ENCODE peak calls at places on chromosome 1, in seven cellular contexts. X is sigmoid colon, B is progenitor cell of endocrine pancreas, O is GM12865, D is fibroblast of the aortic adventitia, I is fibroblast of pulmonary artery, N is breast epithelium. A is an unnamed sample.
A peak's percentile ranks its signal among the peaks of the same experiment; 100 is the strongest.

GRCh38 chr1:29675481-29676263 is 439.4 kb downstream of the PTPRU start:
- DNase-seq in B (peak; percentile 4), X (no peak), D (no peak), N (no peak), I (peak; percentile 54), O (no peak), A (no peak)

GRCh38 chr1:72724951-72725863 is 442.9 kb upstream of the NEGR1 start:
- DNase-seq in X (peak; percentile 44), I (no peak), D (no peak), N (no peak), B (peak; percentile 19), O (no peak), A (no peak)

GRCh38 chr1:18882511-18882910 is 19.8 kb downstream of the ALDH4A1 start:
- DNase-seq in N (no peak), X (no peak), B (no peak), O (no peak), I (peak; percentile 20), D (peak; percentile 50), A (peak; percentile 29)

GRCh38 chr1:22350171-22350961 is 101.3 kb upstream of the ZBTB40 start:
- DNase-seq in I (no peak), D (no peak), O (no peak), N (no peak), X (no peak), B (no peak), A (no peak)

GRCh38 chr1:30471307-30471706 is 252.1 kb downstream of the MATN1 start:
- DNase-seq in D (no peak), I (no peak), O (no peak), X (no peak), N (no peak), B (no peak), A (no peak)

GRCh38 chr1:2574350-2574749 is 12.2 kb upstream of the PRXL2B start:
- DNase-seq in D (peak; percentile 8), N (no peak), X (no peak), B (no peak), I (peak; percentile 26), O (no peak), A (peak; percentile 40)

GRCh38 chr1:5705751-5706150 is 286.5 kb downstream of the NPHP4 start:
- DNase-seq in O (no peak), D (no peak), I (no peak), X (peak; percentile 24), B (no peak), N (no peak), A (no peak)

GRCh38 chr1:25572107-25572506 is 28.7 kb downstream of the LDLRAP1 start:
- DNase-seq in X (no peak), I (no peak), O (no peak), B (no peak), N (no peak), D (no peak), A (no peak)

DNA sequence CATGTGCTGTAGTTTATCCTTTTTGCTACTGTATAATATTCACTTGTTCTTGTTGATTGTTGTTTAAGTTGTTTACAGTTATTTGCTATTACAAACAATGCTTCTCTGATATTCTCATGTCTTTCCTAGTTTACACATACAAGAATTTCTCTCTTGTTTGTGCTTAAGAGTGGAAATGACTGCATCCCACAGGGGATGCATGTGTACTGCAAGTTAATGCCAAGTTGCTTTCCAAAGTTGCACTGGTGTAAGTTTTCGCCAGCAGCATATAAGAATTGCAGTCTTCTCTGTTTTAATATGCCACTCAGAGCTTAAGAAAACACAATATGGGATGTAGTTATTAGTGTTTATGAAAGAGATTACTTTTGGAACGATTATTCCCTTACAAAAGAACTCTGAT is 97.7 kb downstream of the NEK7 start:
- DNase-seq in B (no peak), D (peak; percentile 42), I (peak; percentile 59), N (no peak), X (no peak), O (no peak), A (peak; percentile 58)
- TF ChIP-seq CTCF in B (peak; percentile 14), D (peak; percentile 37), I (peak; percentile 36), N (no peak), X (no peak), O (no peak), A (peak; percentile 42)

GRCh38 chr1:232636799-232637198 is 6.9 kb upstream of the SIPA1L2 start:
- DNase-seq in X (no peak), O (no peak), D (no peak), I (no peak), N (no peak), B (no peak), A (no peak)

GRCh38 chr1:232635279-232635678 is 5.3 kb upstream of the SIPA1L2 start:
- DNase-seq in N (no peak), B (no peak), D (no peak), I (no peak), X (no peak), O (no peak), A (no peak)

GRCh38 chr1:232630894-232631195 is 912 bp upstream of the SIPA1L2 start:
- DNase-seq in O (no peak), X (no peak), I (no peak), D (no peak), N (no peak), B (no peak), A (no peak)

GRCh38 chr1:232635778-232636356 is 5.9 kb upstream of the SIPA1L2 start:
- DNase-seq in N (no peak), B (no peak), I (peak; percentile 76), O (peak; percentile 54), X (no peak), D (peak; percentile 77), A (peak; percentile 77)

GRCh38 chr1:232634086-232634485 is 4.2 kb upstream of the SIPA1L2 start:
- DNase-seq in I (no peak), N (no peak), X (peak; percentile 70), B (no peak), O (peak; percentile 21), D (no peak), A (no peak)
- TF ChIP-seq CTCF in I (no peak), N (no peak), X (no peak), B (no peak), O (no peak), D (no peak), A (no peak)

GRCh38 chr1:55472784-55473183 is 257.6 kb upstream of the USP24 start:
- DNase-seq in X (no peak), D (peak; percentile 62), N (no peak), B (no peak), I (peak; percentile 31), O (no peak), A (peak; percentile 36)
- TF ChIP-seq CTCF in X (no peak), D (peak; percentile 11), N (no peak), B (no peak), I (no peak), O (no peak), A (no peak)

DNA sequence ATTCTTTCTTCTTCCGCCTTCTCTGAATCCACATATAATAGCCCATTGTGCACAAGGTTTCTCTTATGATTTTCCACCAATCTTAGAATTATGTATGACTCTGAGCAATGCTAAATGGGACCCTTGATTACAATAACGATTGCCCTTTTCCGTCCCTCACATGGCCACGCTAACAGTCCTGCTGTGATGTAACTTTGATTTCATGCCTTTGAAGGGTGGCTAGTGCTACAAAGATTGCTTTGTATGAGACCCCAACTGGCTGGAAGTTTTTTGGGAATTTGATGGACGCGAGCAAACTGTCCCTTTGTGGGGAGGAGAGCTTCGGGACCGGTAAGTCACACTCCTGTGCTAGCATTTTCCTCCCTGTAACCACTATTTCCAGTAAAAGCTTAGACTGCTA is 45.3 kb downstream of the PGM1 start:
- DNase-seq in X (no peak), N (no peak), I (no peak), D (no peak), O (no peak), B (no peak), A (no peak)
- TF ChIP-seq CTCF in X (no peak), N (no peak), I (no peak), D (no peak), O (no peak), B (no peak), A (no peak)

A was measured in cardiac fibroblast.